ENCODE peak calls at places on chromosomes 13 and 19, in six cellular contexts. One of them, this sample, is unnamed. For H3K4me1, the result is how much of the 10 kb centered on the place peaks cover.

GRCh38 chr19:789473-790052 is 7.7 kb upstream of the PTBP1 start:
- DNase-seq in SJSA1: peak
- DNase-seq in fibroblast of lung: no peak
- DNase-seq in lower lobe of right lung: no peak
- DNase-seq in pancreas: peak
- DNase-seq in Panc1: no peak
- DNase-seq in this sample: peak

GRCh38 chr19:6736917-6737283 is 480 bp downstream of the GPR108 start:
- DNase-seq in SJSA1: no peak
- DNase-seq in fibroblast of lung: no peak
- DNase-seq in lower lobe of right lung: no peak
- DNase-seq in Panc1: no peak
- DNase-seq in pancreas: no peak
- DNase-seq in this sample: peak

GRCh38 chr19:32017341-32017948 is 328.0 kb upstream of the ZNF507 start:
- DNase-seq in pancreas: no peak
- DNase-seq in lower lobe of right lung: no peak
- DNase-seq in SJSA1: no peak
- DNase-seq in Panc1: no peak
- DNase-seq in fibroblast of lung: peak
- DNase-seq in this sample: no peak

GRCh38 chr13:44155422-44156293 is 218.0 kb upstream of the SERP2 start:
- DNase-seq in fibroblast of lung: peak
- DNase-seq in SJSA1: no peak
- DNase-seq in Panc1: no peak
- DNase-seq in lower lobe of right lung: peak
- DNase-seq in pancreas: no peak
- DNase-seq in this sample: peak

GRCh38 chr19:13060233-13060963 is 42.3 kb downstream of the LYL1 start:
- DNase-seq in pancreas: no peak
- DNase-seq in fibroblast of lung: peak
- DNase-seq in Panc1: no peak
- DNase-seq in lower lobe of right lung: peak
- DNase-seq in SJSA1: peak
- DNase-seq in this sample: peak

GRCh38 chr13:28001837-28002473 is 13.5 kb upstream of the URAD start:
- DNase-seq in lower lobe of right lung: no peak
- DNase-seq in SJSA1: no peak
- DNase-seq in Panc1: no peak
- DNase-seq in pancreas: peak
- DNase-seq in fibroblast of lung: no peak
- DNase-seq in this sample: peak

GRCh38 chr13:50677687-50678463 is 165.6 kb downstream of the DLEU7 start:
- DNase-seq in fibroblast of lung: no peak
- DNase-seq in Panc1: no peak
- DNase-seq in lower lobe of right lung: no peak
- DNase-seq in pancreas: no peak
- DNase-seq in SJSA1: peak
- DNase-seq in this sample: no peak

GRCh38 chr19:54600228-54600627 is 6.8 kb downstream of the LILRA1 start:
- DNase-seq in lower lobe of right lung: no peak
- DNase-seq in pancreas: no peak
- DNase-seq in SJSA1: no peak
- DNase-seq in fibroblast of lung: no peak
- DNase-seq in Panc1: no peak
- DNase-seq in this sample: no peak

GRCh38 chr13:113958373-113958772 is 15.5 kb downstream of the C13orf46 start:
- DNase-seq in SJSA1: no peak
- DNase-seq in pancreas: peak
- DNase-seq in fibroblast of lung: no peak
- DNase-seq in Panc1: no peak
- DNase-seq in lower lobe of right lung: peak
- DNase-seq in this sample: peak

GRCh38 chr19:46975918-46976782 is 43.5 kb upstream of the NPAS1 start:
- DNase-seq in SJSA1: peak
- DNase-seq in Panc1: no peak
- DNase-seq in lower lobe of right lung: peak
- DNase-seq in fibroblast of lung: peak
- DNase-seq in pancreas: peak
- DNase-seq in this sample: peak

GRCh38 chr19:12789098-12789903 is 2.0 kb upstream of the JUNB start:
- DNase-seq in SJSA1: peak
- DNase-seq in pancreas: no peak
- DNase-seq in lower lobe of right lung: no peak
- DNase-seq in Panc1: no peak
- DNase-seq in fibroblast of lung: no peak
- DNase-seq in this sample: no peak

GRCh38 chr19:17090501-17091074 is 15.0 kb downstream of the MYO9B start:
- DNase-seq in SJSA1: no peak
- DNase-seq in fibroblast of lung: no peak
- DNase-seq in lower lobe of right lung: no peak
- DNase-seq in Panc1: no peak
- DNase-seq in pancreas: no peak
- DNase-seq in this sample: no peak
- H3K4me1 ChIP-seq in SJSA1: under half
- H3K4me1 ChIP-seq in fibroblast of lung: under half
- H3K4me1 ChIP-seq in lower lobe of right lung: half or more
- H3K4me1 ChIP-seq in Panc1: under half
- H3K4me1 ChIP-seq in pancreas: under half
- H3K4me1 ChIP-seq in this sample: under half

GRCh38 chr19:8446055-8446709 is 1.4 kb downstream of the HNRNPM start:
- DNase-seq in lower lobe of right lung: no peak
- DNase-seq in fibroblast of lung: no peak
- DNase-seq in pancreas: peak
- DNase-seq in Panc1: no peak
- DNase-seq in SJSA1: no peak
- DNase-seq in this sample: no peak
- H3K4me1 ChIP-seq in lower lobe of right lung: half or more
- H3K4me1 ChIP-seq in fibroblast of lung: under half
- H3K4me1 ChIP-seq in pancreas: under half
- H3K4me1 ChIP-seq in Panc1: under half
- H3K4me1 ChIP-seq in SJSA1: under half
- H3K4me1 ChIP-seq in this sample: under half

GRCh38 chr13:33263976-33264619 is 21.5 kb downstream of the STARD13 start:
- DNase-seq in SJSA1: no peak
- DNase-seq in Panc1: no peak
- DNase-seq in lower lobe of right lung: no peak
- DNase-seq in pancreas: no peak
- DNase-seq in fibroblast of lung: no peak
- DNase-seq in this sample: no peak
- H3K4me1 ChIP-seq in SJSA1: half or more
- H3K4me1 ChIP-seq in Panc1: under half
- H3K4me1 ChIP-seq in lower lobe of right lung: half or more
- H3K4me1 ChIP-seq in pancreas: under half
- H3K4me1 ChIP-seq in fibroblast of lung: under half
- H3K4me1 ChIP-seq in this sample: under half

DNA sequence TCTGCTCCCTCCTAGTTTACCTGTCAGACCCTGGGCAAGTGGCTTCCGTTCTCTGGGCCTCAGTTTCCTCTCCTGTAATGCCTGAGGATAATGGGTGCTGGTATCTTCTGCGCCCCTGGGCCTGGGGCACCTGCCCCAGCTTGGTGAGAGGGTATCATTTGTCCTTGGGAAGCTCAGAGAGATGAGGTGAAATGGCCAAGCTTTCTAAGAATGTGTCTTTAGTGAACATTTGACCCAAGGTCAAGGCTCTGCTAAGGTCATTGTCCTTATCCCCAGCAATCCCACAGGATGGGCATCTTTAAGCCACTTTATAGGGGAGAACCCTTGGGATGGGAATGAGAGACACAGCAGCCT is 1.3 kb upstream of the NFIC start:
- DNase-seq in fibroblast of lung: no peak
- DNase-seq in pancreas: no peak
- DNase-seq in SJSA1: no peak
- DNase-seq in lower lobe of right lung: no peak
- DNase-seq in Panc1: no peak
- DNase-seq in this sample: no peak
- H3K4me1 ChIP-seq in fibroblast of lung: under half
- H3K4me1 ChIP-seq in pancreas: under half
- H3K4me1 ChIP-seq in SJSA1: under half
- H3K4me1 ChIP-seq in lower lobe of right lung: half or more
- H3K4me1 ChIP-seq in Panc1: under half
- H3K4me1 ChIP-seq in this sample: under half

GRCh38 chr19:35133826-35134225 is 1.0 kb downstream of the LGI4 start:
- DNase-seq in Panc1: no peak
- DNase-seq in SJSA1: no peak
- DNase-seq in fibroblast of lung: no peak
- DNase-seq in lower lobe of right lung: no peak
- DNase-seq in pancreas: peak
- DNase-seq in this sample: peak

GRCh38 chr19:35135389-35135909 is 590 bp upstream of the LGI4 start:
- DNase-seq in SJSA1: peak
- DNase-seq in lower lobe of right lung: peak
- DNase-seq in pancreas: peak
- DNase-seq in Panc1: no peak
- DNase-seq in fibroblast of lung: peak
- DNase-seq in this sample: peak

GRCh38 chr19:35134601-35135091 is at the start of gene LGI4:
- DNase-seq in fibroblast of lung: no peak
- DNase-seq in Panc1: no peak
- DNase-seq in pancreas: peak
- DNase-seq in SJSA1: no peak
- DNase-seq in lower lobe of right lung: no peak
- DNase-seq in this sample: peak

GRCh38 chr19:35130761-35131720 is 3.8 kb downstream of the LGI4 start:
- DNase-seq in fibroblast of lung: no peak
- DNase-seq in Panc1: no peak
- DNase-seq in pancreas: no peak
- DNase-seq in SJSA1: no peak
- DNase-seq in lower lobe of right lung: no peak
- DNase-seq in this sample: no peak

DNA sequence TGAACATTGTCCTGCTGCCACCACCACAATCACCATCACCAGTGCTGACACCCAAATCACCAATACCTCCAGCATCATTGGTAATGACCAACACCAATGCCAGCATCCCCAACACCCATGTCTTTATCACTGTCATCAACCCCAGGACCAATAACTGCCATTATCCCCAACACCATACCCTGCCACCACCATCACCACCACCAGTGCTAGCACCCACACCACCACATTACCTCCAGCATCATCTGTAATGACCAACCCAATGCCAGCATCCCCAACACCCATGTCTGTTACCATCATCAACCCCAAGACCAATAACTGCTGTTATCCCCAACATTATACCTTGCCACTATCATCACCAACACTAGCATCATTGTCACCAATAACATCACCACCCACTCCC is 2.6 kb downstream of the LGI4 start:
- DNase-seq in SJSA1: no peak
- DNase-seq in Panc1: no peak
- DNase-seq in lower lobe of right lung: no peak
- DNase-seq in fibroblast of lung: no peak
- DNase-seq in pancreas: no peak
- DNase-seq in this sample: no peak
- H3K4me1 ChIP-seq in SJSA1: under half
- H3K4me1 ChIP-seq in Panc1: under half
- H3K4me1 ChIP-seq in lower lobe of right lung: under half
- H3K4me1 ChIP-seq in fibroblast of lung: under half
- H3K4me1 ChIP-seq in pancreas: under half
- H3K4me1 ChIP-seq in this sample: under half

GRCh38 chr19:51546650-51547396 is 15.4 kb upstream of the SIGLEC6 start:
- DNase-seq in fibroblast of lung: no peak
- DNase-seq in lower lobe of right lung: no peak
- DNase-seq in Panc1: no peak
- DNase-seq in pancreas: no peak
- DNase-seq in SJSA1: no peak
- DNase-seq in this sample: no peak
- H3K4me1 ChIP-seq in fibroblast of lung: under half
- H3K4me1 ChIP-seq in lower lobe of right lung: under half
- H3K4me1 ChIP-seq in Panc1: under half
- H3K4me1 ChIP-seq in pancreas: under half
- H3K4me1 ChIP-seq in SJSA1: under half
- H3K4me1 ChIP-seq in this sample: under half

GRCh38 chr19:48627865-48628314 is 8.6 kb downstream of the SPHK2 start:
- DNase-seq in fibroblast of lung: no peak
- DNase-seq in Panc1: no peak
- DNase-seq in SJSA1: no peak
- DNase-seq in lower lobe of right lung: no peak
- DNase-seq in pancreas: no peak
- DNase-seq in this sample: no peak
- H3K4me1 ChIP-seq in fibroblast of lung: under half
- H3K4me1 ChIP-seq in Panc1: under half
- H3K4me1 ChIP-seq in SJSA1: under half
- H3K4me1 ChIP-seq in lower lobe of right lung: half or more
- H3K4me1 ChIP-seq in pancreas: under half
- H3K4me1 ChIP-seq in this sample: under half

DNA sequence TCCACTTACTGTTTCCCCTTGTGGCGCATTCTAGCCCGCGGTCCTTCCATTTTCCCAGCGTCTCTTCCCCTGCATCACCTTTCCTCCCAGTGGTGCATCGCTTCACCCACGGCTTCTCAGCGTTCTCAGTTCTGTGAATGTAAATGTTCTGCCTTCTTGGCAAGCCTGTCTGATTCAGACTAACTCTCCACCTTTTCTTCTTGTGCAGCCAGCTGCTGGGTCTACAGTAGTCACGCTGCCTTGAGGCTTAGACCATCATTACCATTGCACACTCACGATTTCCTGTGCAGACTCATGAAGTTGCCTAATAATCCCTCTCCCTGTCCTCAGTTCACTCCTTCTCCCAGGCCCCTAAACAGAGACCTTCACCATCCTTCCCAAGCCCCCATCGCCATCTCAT is 75.0 kb downstream of the DHRS12 start:
- DNase-seq in fibroblast of lung: peak
- DNase-seq in pancreas: no peak
- DNase-seq in Panc1: no peak
- DNase-seq in SJSA1: no peak
- DNase-seq in lower lobe of right lung: no peak
- DNase-seq in this sample: no peak
- H3K4me1 ChIP-seq in fibroblast of lung: under half
- H3K4me1 ChIP-seq in pancreas: half or more
- H3K4me1 ChIP-seq in Panc1: under half
- H3K4me1 ChIP-seq in SJSA1: half or more
- H3K4me1 ChIP-seq in lower lobe of right lung: under half
- H3K4me1 ChIP-seq in this sample: under half

GRCh38 chr13:112879283-112879833 is 89.7 kb upstream of the MCF2L start:
- DNase-seq in fibroblast of lung: peak
- DNase-seq in pancreas: peak
- DNase-seq in Panc1: no peak
- DNase-seq in SJSA1: no peak
- DNase-seq in lower lobe of right lung: peak
- DNase-seq in this sample: no peak

GRCh38 chr13:112877066-112877465 is 91.9 kb upstream of the MCF2L start:
- DNase-seq in lower lobe of right lung: peak
- DNase-seq in fibroblast of lung: no peak
- DNase-seq in pancreas: peak
- DNase-seq in SJSA1: no peak
- DNase-seq in Panc1: no peak
- DNase-seq in this sample: no peak

GRCh38 chr13:112876305-112877000 is 92.6 kb upstream of the MCF2L start:
- DNase-seq in Panc1: no peak
- DNase-seq in SJSA1: no peak
- DNase-seq in fibroblast of lung: no peak
- DNase-seq in lower lobe of right lung: peak
- DNase-seq in pancreas: peak
- DNase-seq in this sample: no peak

GRCh38 chr13:112877976-112878955 is 90.7 kb upstream of the MCF2L start:
- DNase-seq in pancreas: peak
- DNase-seq in fibroblast of lung: no peak
- DNase-seq in Panc1: no peak
- DNase-seq in lower lobe of right lung: peak
- DNase-seq in SJSA1: no peak
- DNase-seq in this sample: no peak

GRCh38 chr13:112877496-112877895 is 91.5 kb upstream of the MCF2L start:
- DNase-seq in fibroblast of lung: no peak
- DNase-seq in pancreas: peak
- DNase-seq in lower lobe of right lung: peak
- DNase-seq in Panc1: no peak
- DNase-seq in SJSA1: no peak
- DNase-seq in this sample: no peak
- H3K4me1 ChIP-seq in fibroblast of lung: under half
- H3K4me1 ChIP-seq in pancreas: under half
- H3K4me1 ChIP-seq in lower lobe of right lung: under half
- H3K4me1 ChIP-seq in Panc1: under half
- H3K4me1 ChIP-seq in SJSA1: under half
- H3K4me1 ChIP-seq in this sample: under half

This sample was measured in right cardiac atrium.